ENCODE peak calls at places on chromosomes 12 and 14, in six cellular contexts. One of them, this sample, is unnamed. For H3K4me1, the result is how much of the 10 kb centered on the place peaks cover.

GRCh38 chr12:60201891-60202290 is 606.1 kb downstream of the SLC16A7 start:
- DNase-seq in tibial artery: no peak
- DNase-seq in A549: no peak
- DNase-seq in effector memory CD4-positive, alpha-beta T cell: no peak
- DNase-seq in right lobe of liver: no peak
- DNase-seq in K562: no peak
- DNase-seq in this sample: no peak

GRCh38 chr12:85711735-85712390 is 124.3 kb downstream of the RASSF9 start:
- DNase-seq in tibial artery: peak
- DNase-seq in A549: no peak
- DNase-seq in effector memory CD4-positive, alpha-beta T cell: no peak
- DNase-seq in right lobe of liver: no peak
- DNase-seq in K562: no peak
- DNase-seq in this sample: no peak

GRCh38 chr14:94929354-94929753 is 159.4 kb upstream of the GSC start:
- DNase-seq in tibial artery: no peak
- DNase-seq in A549: no peak
- DNase-seq in effector memory CD4-positive, alpha-beta T cell: no peak
- DNase-seq in right lobe of liver: no peak
- DNase-seq in K562: no peak
- DNase-seq in this sample: no peak

GRCh38 chr12:123540899-123541662 is 7.6 kb upstream of the RILPL1 start:
- DNase-seq in tibial artery: no peak
- DNase-seq in A549: no peak
- DNase-seq in effector memory CD4-positive, alpha-beta T cell: no peak
- DNase-seq in right lobe of liver: no peak
- DNase-seq in K562: no peak
- DNase-seq in this sample: no peak

GRCh38 chr12:72277415-72277814 is 5.2 kb downstream of the TRHDE start:
- DNase-seq in tibial artery: no peak
- DNase-seq in A549: no peak
- DNase-seq in effector memory CD4-positive, alpha-beta T cell: no peak
- DNase-seq in right lobe of liver: no peak
- DNase-seq in K562: no peak
- DNase-seq in this sample: no peak

GRCh38 chr14:50225067-50225973 is 6.1 kb downstream of the SOS2 start:
- DNase-seq in tibial artery: no peak
- DNase-seq in A549: no peak
- DNase-seq in effector memory CD4-positive, alpha-beta T cell: no peak
- DNase-seq in right lobe of liver: no peak
- DNase-seq in K562: no peak
- DNase-seq in this sample: no peak

GRCh38 chr12:92143280-92143679 is 2.4 kb downstream of the BTG1 start:
- DNase-seq in tibial artery: no peak
- DNase-seq in A549: no peak
- DNase-seq in effector memory CD4-positive, alpha-beta T cell: no peak
- DNase-seq in right lobe of liver: no peak
- DNase-seq in K562: no peak
- DNase-seq in this sample: no peak

GRCh38 chr12:130787445-130788410 is 51.3 kb downstream of the STX2 start:
- DNase-seq in tibial artery: no peak
- DNase-seq in A549: no peak
- DNase-seq in effector memory CD4-positive, alpha-beta T cell: no peak
- DNase-seq in right lobe of liver: no peak
- DNase-seq in K562: no peak
- DNase-seq in this sample: no peak

GRCh38 chr12:113237748-113238147 is 16.5 kb downstream of the TPCN1 start:
- DNase-seq in tibial artery: peak
- DNase-seq in A549: no peak
- DNase-seq in effector memory CD4-positive, alpha-beta T cell: no peak
- DNase-seq in right lobe of liver: no peak
- DNase-seq in K562: peak
- DNase-seq in this sample: peak

GRCh38 chr14:91103116-91103515 is 10.8 kb upstream of the DGLUCY start:
- DNase-seq in tibial artery: no peak
- DNase-seq in A549: no peak
- DNase-seq in effector memory CD4-positive, alpha-beta T cell: no peak
- DNase-seq in right lobe of liver: no peak
- DNase-seq in K562: no peak
- DNase-seq in this sample: no peak

GRCh38 chr12:108806350-108806749 is 51.0 kb downstream of the SSH1 start:
- DNase-seq in tibial artery: peak
- DNase-seq in A549: no peak
- DNase-seq in effector memory CD4-positive, alpha-beta T cell: no peak
- DNase-seq in right lobe of liver: no peak
- DNase-seq in K562: no peak
- DNase-seq in this sample: no peak

GRCh38 chr12:57276935-57277563 is 26.1 kb upstream of the STAC3 start:
- DNase-seq in tibial artery: no peak
- DNase-seq in A549: peak
- DNase-seq in effector memory CD4-positive, alpha-beta T cell: no peak
- DNase-seq in right lobe of liver: no peak
- DNase-seq in K562: peak
- DNase-seq in this sample: peak

GRCh38 chr12:102413396-102413795 is 67.0 kb downstream of the IGF1 start:
- DNase-seq in tibial artery: no peak
- DNase-seq in A549: no peak
- DNase-seq in effector memory CD4-positive, alpha-beta T cell: no peak
- DNase-seq in right lobe of liver: no peak
- DNase-seq in K562: no peak
- DNase-seq in this sample: no peak

GRCh38 chr12:97324471-97324870 is 138.1 kb upstream of the RMST start:
- DNase-seq in tibial artery: no peak
- DNase-seq in A549: no peak
- DNase-seq in effector memory CD4-positive, alpha-beta T cell: no peak
- DNase-seq in right lobe of liver: no peak
- DNase-seq in K562: no peak
- DNase-seq in this sample: no peak

GRCh38 chr12:6332459-6332858 is 9.4 kb downstream of the TNFRSF1A start:
- DNase-seq in tibial artery: no peak
- DNase-seq in A549: peak
- DNase-seq in effector memory CD4-positive, alpha-beta T cell: no peak
- DNase-seq in right lobe of liver: no peak
- DNase-seq in K562: no peak
- DNase-seq in this sample: no peak

GRCh38 chr14:23358042-23358441 is 5.4 kb upstream of the SLC22A17 start:
- DNase-seq in tibial artery: no peak
- DNase-seq in A549: no peak
- DNase-seq in effector memory CD4-positive, alpha-beta T cell: no peak
- DNase-seq in right lobe of liver: no peak
- DNase-seq in K562: no peak
- DNase-seq in this sample: no peak

GRCh38 chr12:40327506-40327905 is 102.7 kb downstream of the LRRK2 start:
- DNase-seq in tibial artery: no peak
- DNase-seq in A549: no peak
- DNase-seq in effector memory CD4-positive, alpha-beta T cell: no peak
- DNase-seq in right lobe of liver: no peak
- DNase-seq in K562: no peak
- DNase-seq in this sample: no peak

GRCh38 chr12:6229823-6230222 is 29.6 kb downstream of the CD9 start:
- DNase-seq in tibial artery: peak
- DNase-seq in A549: no peak
- DNase-seq in effector memory CD4-positive, alpha-beta T cell: no peak
- DNase-seq in right lobe of liver: no peak
- DNase-seq in K562: no peak
- DNase-seq in this sample: no peak

GRCh38 chr12:86513206-86513605 is 257.0 kb upstream of the MGAT4C start:
- DNase-seq in tibial artery: no peak
- DNase-seq in A549: no peak
- DNase-seq in effector memory CD4-positive, alpha-beta T cell: no peak
- DNase-seq in right lobe of liver: no peak
- DNase-seq in K562: no peak
- DNase-seq in this sample: no peak

GRCh38 chr14:37202265-37202664 is 4.5 kb downstream of the MIPOL1 start:
- DNase-seq in tibial artery: no peak
- DNase-seq in A549: no peak
- DNase-seq in effector memory CD4-positive, alpha-beta T cell: no peak
- DNase-seq in right lobe of liver: no peak
- DNase-seq in K562: no peak
- DNase-seq in this sample: no peak

GRCh38 chr12:6941267-6941666 is 2.3 kb upstream of the RNU7-1 start:
- DNase-seq in tibial artery: no peak
- DNase-seq in A549: no peak
- DNase-seq in effector memory CD4-positive, alpha-beta T cell: no peak
- DNase-seq in right lobe of liver: no peak
- DNase-seq in K562: no peak
- DNase-seq in this sample: no peak

GRCh38 chr14:52313903-52314481 is at the start of gene PTGER2:
- DNase-seq in tibial artery: peak
- DNase-seq in A549: peak
- DNase-seq in effector memory CD4-positive, alpha-beta T cell: peak
- DNase-seq in right lobe of liver: peak
- DNase-seq in K562: peak
- DNase-seq in this sample: peak

GRCh38 chr14:89137514-89138163 is 279.4 kb downstream of the FOXN3 start:
- DNase-seq in tibial artery: peak
- DNase-seq in A549: peak
- DNase-seq in effector memory CD4-positive, alpha-beta T cell: no peak
- DNase-seq in right lobe of liver: peak
- DNase-seq in K562: peak
- DNase-seq in this sample: peak

GRCh38 chr12:86744547-86745212 is 488.5 kb upstream of the MGAT4C start:
- DNase-seq in tibial artery: no peak
- DNase-seq in A549: no peak
- DNase-seq in effector memory CD4-positive, alpha-beta T cell: no peak
- DNase-seq in right lobe of liver: no peak
- DNase-seq in K562: no peak
- DNase-seq in this sample: no peak

GRCh38 chr14:32625211-32625610 is 296.1 kb downstream of the AKAP6 start:
- DNase-seq in tibial artery: no peak
- DNase-seq in A549: no peak
- DNase-seq in effector memory CD4-positive, alpha-beta T cell: no peak
- DNase-seq in right lobe of liver: no peak
- DNase-seq in K562: no peak
- DNase-seq in this sample: no peak

GRCh38 chr14:50666772-50667490 is 1.2 kb downstream of the SAV1 start:
- DNase-seq in tibial artery: peak
- DNase-seq in A549: peak
- DNase-seq in effector memory CD4-positive, alpha-beta T cell: peak
- DNase-seq in right lobe of liver: no peak
- DNase-seq in K562: peak
- DNase-seq in this sample: peak

GRCh38 chr12:119202121-119202527 is 23.4 kb downstream of the HSPB8 start:
- DNase-seq in tibial artery: no peak
- DNase-seq in A549: no peak
- DNase-seq in effector memory CD4-positive, alpha-beta T cell: no peak
- DNase-seq in right lobe of liver: no peak
- DNase-seq in K562: no peak
- DNase-seq in this sample: no peak

GRCh38 chr12:84619053-84619452 is 293.5 kb downstream of the SLC6A15 start:
- DNase-seq in tibial artery: no peak
- DNase-seq in A549: no peak
- DNase-seq in effector memory CD4-positive, alpha-beta T cell: no peak
- DNase-seq in right lobe of liver: no peak
- DNase-seq in K562: no peak
- DNase-seq in this sample: no peak

GRCh38 chr12:20620311-20620710 is 74.8 kb upstream of the SLCO1C1 start:
- DNase-seq in tibial artery: no peak
- DNase-seq in A549: no peak
- DNase-seq in effector memory CD4-positive, alpha-beta T cell: no peak
- DNase-seq in right lobe of liver: no peak
- DNase-seq in K562: no peak
- DNase-seq in this sample: no peak

DNA sequence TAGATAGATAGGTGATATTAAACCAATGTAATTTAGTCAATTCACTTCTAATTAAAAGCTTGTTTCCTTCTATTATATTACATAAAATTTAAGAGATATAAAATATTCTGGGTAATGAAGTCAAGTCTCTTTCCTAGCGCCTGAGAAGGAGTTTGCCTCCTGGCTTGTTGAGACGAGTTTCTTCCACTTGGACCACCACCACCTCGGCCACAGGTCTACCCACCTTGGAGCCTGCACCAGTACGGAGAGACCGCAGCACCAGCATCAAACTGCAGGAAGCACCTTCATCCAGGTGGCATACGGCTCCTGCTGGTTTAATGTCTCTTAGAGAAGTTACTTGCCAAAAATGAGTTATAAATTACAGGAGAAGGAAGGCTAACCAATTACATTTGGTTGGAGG is 79.0 kb upstream of the SLCO1C1 start:
- DNase-seq in tibial artery: no peak
- DNase-seq in A549: no peak
- DNase-seq in effector memory CD4-positive, alpha-beta T cell: no peak
- DNase-seq in right lobe of liver: no peak
- DNase-seq in K562: no peak
- DNase-seq in this sample: no peak
- H3K4me1 ChIP-seq in tibial artery: under half
- H3K4me1 ChIP-seq in A549: under half
- H3K4me1 ChIP-seq in effector memory CD4-positive, alpha-beta T cell: under half
- H3K4me1 ChIP-seq in right lobe of liver: under half
- H3K4me1 ChIP-seq in K562: under half
- H3K4me1 ChIP-seq in this sample: under half

DNA sequence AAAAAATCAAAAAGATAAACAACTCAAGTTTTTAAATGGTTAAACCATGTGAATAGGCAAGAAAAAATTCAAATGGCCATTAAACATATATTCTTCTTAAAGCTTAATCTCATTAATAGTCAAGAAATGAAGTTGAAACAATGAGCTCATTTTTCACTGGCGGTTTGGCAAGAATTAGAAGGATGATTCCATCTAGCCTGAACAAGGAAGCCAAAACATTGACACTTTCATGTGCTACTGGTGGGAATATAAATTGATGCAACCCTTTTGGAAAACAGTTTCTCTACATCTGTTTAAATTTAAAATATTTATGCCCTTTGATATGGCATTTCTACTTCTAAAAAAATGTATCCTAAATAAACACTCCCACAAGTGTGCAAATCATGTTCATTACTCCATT is 174.8 kb upstream of the HIF1A start:
- DNase-seq in tibial artery: no peak
- DNase-seq in A549: no peak
- DNase-seq in effector memory CD4-positive, alpha-beta T cell: no peak
- DNase-seq in right lobe of liver: no peak
- DNase-seq in K562: no peak
- DNase-seq in this sample: no peak
- H3K4me1 ChIP-seq in tibial artery: under half
- H3K4me1 ChIP-seq in A549: half or more
- H3K4me1 ChIP-seq in effector memory CD4-positive, alpha-beta T cell: under half
- H3K4me1 ChIP-seq in right lobe of liver: under half
- H3K4me1 ChIP-seq in K562: under half
- H3K4me1 ChIP-seq in this sample: under half

GRCh38 chr12:45969084-45969483 is 21.3 kb downstream of the SCAF11 start:
- DNase-seq in tibial artery: no peak
- DNase-seq in A549: no peak
- DNase-seq in effector memory CD4-positive, alpha-beta T cell: no peak
- DNase-seq in right lobe of liver: no peak
- DNase-seq in K562: no peak
- DNase-seq in this sample: no peak
- H3K4me1 ChIP-seq in tibial artery: under half
- H3K4me1 ChIP-seq in A549: under half
- H3K4me1 ChIP-seq in effector memory CD4-positive, alpha-beta T cell: under half
- H3K4me1 ChIP-seq in right lobe of liver: under half
- H3K4me1 ChIP-seq in K562: under half
- H3K4me1 ChIP-seq in this sample: under half

DNA sequence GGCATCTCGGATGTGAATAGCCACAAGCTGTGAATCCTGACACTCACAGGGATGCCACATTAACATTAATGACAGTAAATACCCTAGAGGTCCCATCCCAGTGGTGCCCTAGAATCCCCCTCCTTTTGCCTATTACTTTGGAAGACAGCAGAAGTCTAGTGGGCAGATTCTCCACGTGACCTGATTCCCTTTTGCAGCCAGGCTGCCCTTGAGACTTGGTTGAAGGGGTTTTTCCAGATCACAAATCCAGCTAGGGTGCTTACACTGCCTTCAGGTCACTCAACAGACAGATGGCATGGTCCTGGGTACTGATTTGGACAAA is 8.7 kb downstream of the HDAC7 start:
- DNase-seq in tibial artery: no peak
- DNase-seq in A549: no peak
- DNase-seq in effector memory CD4-positive, alpha-beta T cell: no peak
- DNase-seq in right lobe of liver: no peak
- DNase-seq in K562: no peak
- DNase-seq in this sample: no peak
- H3K4me1 ChIP-seq in tibial artery: half or more
- H3K4me1 ChIP-seq in A549: half or more
- H3K4me1 ChIP-seq in effector memory CD4-positive, alpha-beta T cell: half or more
- H3K4me1 ChIP-seq in right lobe of liver: under half
- H3K4me1 ChIP-seq in K562: half or more
- H3K4me1 ChIP-seq in this sample: half or more

This sample was measured in stomach.